ENCODE peak calls at places on chromosome 4, in six cellular contexts. O, K, C, J, Y and P are unnamed samples.

GRCh38 chr4:42570221-42570620 is 86.7 kb downstream of the ATP8A1 start:
- DNase-seq in C (no peak), Y (peak), K (no peak), J (peak), O (no peak), P (no peak)

GRCh38 chr4:169315530-169316306 is 45.0 kb upstream of the SH3RF1 start:
- DNase-seq in O (no peak), Y (no peak), C (no peak), K (peak), J (peak), P (peak)

GRCh38 chr4:154743683-154744340 is at the start of gene LRAT:
- DNase-seq in Y (peak), K (peak), O (no peak), C (no peak), J (no peak), P (no peak)

GRCh38 chr4:31045724-31046318 is 325.7 kb downstream of the PCDH7 start:
- DNase-seq in Y (no peak), C (no peak), J (peak), O (no peak), K (peak), P (no peak)

GRCh38 chr4:55509272-55509671 is 37.4 kb downstream of the CLOCK start:
- DNase-seq in Y (no peak), J (no peak), K (no peak), O (no peak), C (no peak), P (no peak)

GRCh38 chr4:39169426-39169825 is 12.9 kb upstream of the WDR19 start:
- DNase-seq in O (no peak), C (no peak), J (no peak), K (no peak), Y (no peak), P (no peak)

GRCh38 chr4:91958651-91959050 is 345.1 kb upstream of the GRID2 start:
- DNase-seq in C (no peak), Y (no peak), O (no peak), J (peak), K (peak), P (no peak)

GRCh38 chr4:8473920-8474590 is 33.5 kb downstream of the TRMT44 start:
- DNase-seq in J (no peak), Y (no peak), K (no peak), O (no peak), C (no peak), P (no peak)

GRCh38 chr4:125350736-125351135 is 36.0 kb downstream of the FAT4 start:
- DNase-seq in Y (no peak), J (no peak), C (no peak), O (no peak), K (no peak), P (no peak)

GRCh38 chr4:89610236-89610635 is 226.7 kb downstream of the SNCA start:
- DNase-seq in C (no peak), Y (no peak), K (no peak), J (no peak), O (no peak), P (no peak)

GRCh38 chr4:5955201-5955821 is 62.4 kb upstream of the CRMP1 start:
- DNase-seq in C (no peak), K (no peak), J (no peak), O (peak), Y (no peak), P (no peak)

GRCh38 chr4:99430106-99430505 is 5.0 kb downstream of the ADH7 start:
- DNase-seq in O (no peak), K (no peak), C (no peak), J (no peak), Y (no peak), P (no peak)

GRCh38 chr4:28792917-28793597 is 1927.1 kb upstream of the PCDH7 start:
- DNase-seq in Y (peak), C (no peak), J (no peak), K (no peak), O (no peak), P (no peak)

GRCh38 chr4:12729384-12729783 is 754.8 kb downstream of the RAB28 start:
- DNase-seq in C (no peak), O (no peak), K (peak), Y (no peak), J (peak), P (no peak)

GRCh38 chr4:121192500-121192899 is 28.4 kb upstream of the TNIP3 start:
- DNase-seq in Y (no peak), K (peak), O (no peak), C (no peak), J (peak), P (no peak)

GRCh38 chr4:72457158-72457557 is 111.9 kb downstream of the ADAMTS3 start:
- DNase-seq in C (no peak), J (no peak), Y (no peak), O (no peak), K (no peak), P (no peak)

GRCh38 chr4:19823781-19824180 is 427.9 kb upstream of the SLIT2 start:
- DNase-seq in C (no peak), O (no peak), K (no peak), Y (no peak), J (no peak), P (no peak)

GRCh38 chr4:5710962-5711478 is at the start of gene EVC:
- DNase-seq in O (peak), J (peak), K (peak), C (no peak), Y (peak), P (peak)

GRCh38 chr4:71473541-71474240 is 134.9 kb downstream of the SLC4A4 start:
- DNase-seq in Y (no peak), K (no peak), J (peak), O (no peak), C (no peak), P (no peak)

GRCh38 chr4:112807999-112808398 is 171.1 kb downstream of the LARP7 start:
- DNase-seq in J (no peak), Y (no peak), K (no peak), C (no peak), O (no peak), P (peak)

GRCh38 chr4:515251-515650 is 16.2 kb downstream of the PIGG start:
- DNase-seq in J (no peak), C (no peak), K (no peak), O (no peak), Y (no peak), P (no peak)

DNA sequence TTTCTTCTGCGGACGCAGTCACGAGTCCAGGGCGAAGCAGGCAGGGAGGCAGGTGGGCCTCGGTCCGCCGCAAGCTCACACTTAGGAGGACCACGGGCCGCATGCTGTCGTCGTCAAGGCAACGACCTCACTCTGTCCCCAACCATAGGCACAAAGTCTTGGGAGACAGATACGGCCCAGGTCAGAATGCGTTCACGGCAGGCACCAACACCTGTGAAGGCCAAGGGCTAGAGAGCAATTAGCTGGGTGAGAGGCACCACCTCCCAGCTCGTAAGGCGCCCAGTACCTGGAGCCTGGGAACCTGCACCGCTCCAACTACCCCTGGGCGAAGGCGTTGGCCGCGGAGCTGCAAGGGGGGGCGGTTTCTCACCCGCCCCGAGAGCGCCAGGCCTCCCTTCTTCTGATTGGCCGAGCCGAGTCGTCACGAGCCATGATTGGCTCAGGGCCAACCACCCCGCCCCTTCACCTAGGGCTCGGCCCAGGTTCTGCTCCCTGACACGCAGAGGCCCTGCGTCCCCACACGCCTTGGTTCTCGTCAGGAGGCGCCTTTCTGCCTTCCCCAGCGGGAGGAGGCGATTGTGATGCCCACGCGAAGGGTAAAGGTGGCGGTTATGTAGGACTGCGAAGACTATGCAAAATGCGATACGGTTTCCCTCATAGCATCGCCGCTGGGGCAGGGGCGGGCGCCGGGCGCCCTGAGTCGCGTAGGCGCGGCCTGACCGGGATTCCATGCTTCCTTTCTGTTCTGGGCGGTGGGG is at the start of gene CDKL2:
- DNase-seq in Y (peak), C (peak), J (peak), O (peak), K (peak), P (no peak)
- H3K4me3 ChIP-seq in Y (peak), C (peak), J (peak), O (peak), K (peak), P (peak)

GRCh38 chr4:182238355-182238931 is 4.8 kb upstream of the TENM3 start:
- DNase-seq in K (no peak), J (no peak), Y (no peak), C (no peak), O (no peak), P (no peak)

GRCh38 chr4:182242793-182243192 is 409 bp upstream of the TENM3 start:
- DNase-seq in K (peak), C (no peak), Y (no peak), J (peak), O (no peak), P (no peak)

GRCh38 chr4:182236186-182236585 is 7.0 kb upstream of the TENM3 start:
- DNase-seq in C (no peak), O (no peak), Y (no peak), J (no peak), K (no peak), P (no peak)

GRCh38 chr4:182245041-182245440 is 1.8 kb downstream of the TENM3 start:
- DNase-seq in C (no peak), O (no peak), J (no peak), K (no peak), Y (no peak), P (no peak)

DNA sequence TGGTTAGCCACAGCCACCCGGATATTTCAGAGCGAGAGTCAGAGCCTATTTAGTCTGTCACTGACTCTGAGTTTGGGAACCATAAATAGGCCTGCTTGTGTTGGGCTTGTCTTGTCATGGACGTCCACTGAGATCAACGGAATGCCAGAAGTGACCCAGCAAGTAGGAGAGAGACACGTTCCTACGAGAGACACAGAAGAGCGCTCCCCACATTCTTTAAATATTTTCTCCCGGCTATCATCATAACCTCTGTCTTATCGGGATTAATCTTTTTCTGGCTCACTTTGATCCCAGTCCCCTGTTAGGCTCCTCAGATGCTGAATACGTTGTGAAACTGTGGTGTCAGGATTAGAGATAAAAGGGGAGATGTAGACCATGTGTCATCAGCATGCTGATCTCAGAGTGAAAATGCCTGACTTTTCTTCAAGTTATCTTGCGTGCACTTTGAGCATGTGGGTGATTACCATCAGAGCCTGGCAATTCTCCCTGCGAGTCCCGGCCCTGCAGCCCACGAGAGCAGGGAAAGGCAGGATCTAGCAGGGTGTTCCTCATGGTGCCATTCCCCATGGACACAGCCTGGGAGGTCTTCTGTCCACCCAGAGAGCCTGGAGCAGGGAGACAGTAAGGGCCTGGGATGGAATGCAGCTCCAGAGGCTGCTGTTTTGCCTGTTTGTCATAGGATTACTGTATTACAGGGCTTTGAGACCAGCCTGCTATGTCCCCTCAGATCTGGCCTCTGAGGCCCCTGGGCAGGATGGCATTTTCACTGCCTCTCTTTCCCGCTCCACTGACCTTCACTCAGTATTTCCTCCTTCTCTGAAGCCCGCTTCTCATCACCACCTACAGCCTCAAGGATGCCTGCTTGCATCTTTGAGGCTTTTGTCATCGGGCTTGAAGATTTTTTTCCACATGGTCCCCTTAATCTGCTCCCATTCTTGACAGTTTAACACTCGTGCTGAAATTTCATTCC is 2.8 kb upstream of the TENM3 start:
- DNase-seq in Y (no peak), C (no peak), J (peak), O (no peak), K (peak), P (peak)
- H3K4me3 ChIP-seq in Y (no peak), C (no peak), J (no peak), O (no peak), K (peak), P (no peak)

GRCh38 chr4:176791591-176792347 is 953 bp downstream of the VEGFC start:
- DNase-seq in Y (peak), J (peak), C (no peak), O (peak), K (peak), P (no peak)

GRCh38 chr4:176794151-176794550 is 1.4 kb upstream of the VEGFC start:
- DNase-seq in K (peak), C (no peak), O (no peak), Y (no peak), J (peak), P (peak)

GRCh38 chr4:176793060-176793605 is 411 bp upstream of the VEGFC start:
- DNase-seq in C (no peak), K (no peak), J (no peak), Y (no peak), O (no peak), P (no peak)

GRCh38 chr4:176790398-176790797 is 2.3 kb downstream of the VEGFC start:
- DNase-seq in J (peak), O (no peak), K (no peak), C (no peak), Y (no peak), P (no peak)

GRCh38 chr4:176792348-176793059 is at the start of gene VEGFC:
- DNase-seq in Y (peak), J (peak), K (peak), C (no peak), O (peak), P (no peak)
- H3K4me3 ChIP-seq in Y (peak), J (peak), K (peak), C (no peak), O (peak), P (peak)

GRCh38 chr4:36618102-36618501 is 336.7 kb downstream of the DTHD1 start:
- DNase-seq in O (no peak), C (no peak), K (no peak), J (no peak), Y (no peak), P (no peak)

GRCh38 chr4:36624030-36624429 is 342.6 kb downstream of the DTHD1 start:
- DNase-seq in C (no peak), K (no peak), Y (no peak), O (no peak), J (no peak), P (no peak)
- H3K4me3 ChIP-seq in C (no peak), K (no peak), Y (no peak), O (no peak), J (no peak), P (no peak)

GRCh38 chr4:53592686-53593641 is 1.7 kb upstream of the LNX1 start:
- DNase-seq in O (no peak), J (no peak), C (no peak), K (no peak), Y (peak), P (no peak)
- H3K4me3 ChIP-seq in O (peak), J (no peak), C (no peak), K (no peak), Y (peak), P (peak)

DNA sequence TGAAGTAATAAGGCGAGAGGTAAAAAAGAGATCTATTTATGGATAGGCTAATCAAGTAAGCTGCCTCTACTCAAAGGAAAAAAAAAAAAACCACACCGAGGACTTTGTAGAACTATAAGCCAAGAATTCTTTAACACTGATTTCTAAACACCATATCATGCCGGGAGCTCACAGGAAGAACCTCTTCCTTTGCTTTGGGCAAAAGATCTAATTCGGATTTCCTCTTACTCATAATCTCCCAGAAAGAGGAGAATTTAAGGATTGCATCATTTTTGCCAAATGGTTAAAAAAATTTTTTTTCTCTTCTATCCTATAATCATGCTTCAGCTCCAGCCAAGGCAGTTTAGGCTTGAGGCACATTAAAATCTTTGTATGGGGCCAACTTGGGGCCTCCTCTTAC is 95.5 kb downstream of the ZNF827 start:
- DNase-seq in C (no peak), O (no peak), J (peak), K (peak), Y (no peak), P (peak)
- H3K4me3 ChIP-seq in C (no peak), O (no peak), J (no peak), K (no peak), Y (no peak), P (no peak)

GRCh38 chr4:101950258-101950979 is 159.9 kb downstream of the BANK1 start:
- DNase-seq in C (no peak), K (no peak), Y (no peak), O (no peak), J (no peak), P (no peak)

GRCh38 chr4:101944649-101945048 is 154.1 kb downstream of the BANK1 start:
- DNase-seq in K (peak), J (peak), Y (no peak), O (no peak), C (no peak), P (peak)

GRCh38 chr4:101952985-101953384 is 162.5 kb downstream of the BANK1 start:
- DNase-seq in J (no peak), K (no peak), C (no peak), Y (no peak), O (no peak), P (no peak)

GRCh38 chr4:101948951-101949350 is 158.4 kb downstream of the BANK1 start:
- DNase-seq in K (peak), O (no peak), Y (no peak), J (no peak), C (no peak), P (no peak)

GRCh38 chr4:101948055-101948454 is 157.5 kb downstream of the BANK1 start:
- DNase-seq in J (no peak), O (no peak), C (no peak), K (no peak), Y (no peak), P (no peak)
- H3K4me3 ChIP-seq in J (no peak), O (no peak), C (no peak), K (no peak), Y (no peak), P (no peak)